ENCODE peak calls at places on chromosomes 1 and 21, in eight cellular contexts. N, L, G, U, O, I, F and P are unnamed samples.

GRCh38 chr1:223837206-223837605 is 8.5 kb downstream of the TP53BP2 start:
- DNase-seq in N (peak; percentile 14), L (peak; percentile 61), G (no peak), U (no peak), O (no peak), I (no peak), F (no peak), P (no peak)

GRCh38 chr1:13864760-13865159 is 164.8 kb downstream of the PRDM2 start:
- DNase-seq in N (no peak), L (no peak), G (no peak), U (no peak), O (no peak), I (no peak), F (peak; percentile 31), P (peak; percentile 7)

GRCh38 chr1:206050655-206051235 is 2.2 kb upstream of the RHEX start:
- DNase-seq in N (peak; percentile 84), L (no peak), G (no peak), U (no peak), O (peak; percentile 38), I (peak; percentile 94), F (no peak), P (no peak)

GRCh38 chr1:152924191-152924590 is 15.8 kb downstream of the IVL start:
- DNase-seq in N (no peak), L (no peak), G (no peak), U (no peak), O (no peak), I (no peak), F (no peak), P (no peak)

GRCh38 chr1:41381691-41382530 is 20.7 kb downstream of the FOXO6 start:
- DNase-seq in N (peak; percentile 70), L (peak; percentile 35), G (peak; percentile 84), U (peak; percentile 72), O (peak; percentile 46), I (peak; percentile 36), F (peak; percentile 28), P (no peak)

GRCh38 chr1:26015358-26015757 is 6.2 kb upstream of the EXTL1 start:
- DNase-seq in N (no peak), L (peak; percentile 69), G (peak; percentile 75), U (peak; percentile 59), O (no peak), I (no peak), F (peak; percentile 82), P (no peak)

GRCh38 chr1:23745515-23745914 is 2.2 kb downstream of the ELOA start:
- DNase-seq in N (peak; percentile 56), L (peak; percentile 58), G (no peak), U (no peak), O (no peak), I (no peak), F (peak; percentile 59), P (no peak)

GRCh38 chr1:25148673-25149300 is 83.5 kb downstream of the SYF2 start:
- DNase-seq in N (peak; percentile 28), L (no peak), G (no peak), U (no peak), O (no peak), I (no peak), F (peak; percentile 10), P (no peak)

GRCh38 chr1:222105393-222105737 is 363.5 kb upstream of the DUSP10 start:
- DNase-seq in N (no peak), L (no peak), G (no peak), U (no peak), O (no peak), I (no peak), F (no peak), P (no peak)

GRCh38 chr1:53728196-53728595 is 10.8 kb downstream of the GLIS1 start:
- DNase-seq in N (no peak), L (no peak), G (no peak), U (no peak), O (no peak), I (no peak), F (no peak), P (no peak)

GRCh38 chr21:46127239-46128105 is 27.9 kb downstream of the FTCD start:
- DNase-seq in N (no peak), L (no peak), G (peak; percentile 51), U (peak; percentile 22), O (no peak), I (no peak), F (peak; percentile 23), P (no peak)

GRCh38 chr1:65247419-65248359 is 61.7 kb upstream of the DNAJC6 start:
- DNase-seq in N (no peak), L (peak; percentile 59), G (no peak), U (no peak), O (no peak), I (no peak), F (peak; percentile 54), P (no peak)

GRCh38 chr1:66542811-66543767 is 9.1 kb downstream of the SGIP1 start:
- DNase-seq in N (no peak), L (peak; percentile 72), G (no peak), U (peak; percentile 68), O (no peak), I (no peak), F (peak; percentile 82), P (peak; percentile 55)

GRCh38 chr1:159598196-159598595 is 10.6 kb downstream of the APCS start:
- DNase-seq in N (peak; percentile 99), L (peak; percentile 8), G (no peak), U (no peak), O (no peak), I (no peak), F (peak; percentile 86), P (no peak)

GRCh38 chr1:198283222-198283621 is 126.4 kb downstream of the NEK7 start:
- DNase-seq in N (no peak), L (no peak), G (no peak), U (no peak), O (no peak), I (no peak), F (no peak), P (no peak)

GRCh38 chr1:203462878-203463277 is 12.7 kb upstream of the PRELP start:
- DNase-seq in N (peak; percentile 35), L (peak; percentile 73), G (peak; percentile 90), U (peak; percentile 56), O (no peak), I (no peak), F (peak; percentile 78), P (no peak)

GRCh38 chr1:17636612-17637011 is 97.1 kb downstream of the ARHGEF10L start:
- DNase-seq in N (no peak), L (no peak), G (no peak), U (no peak), O (no peak), I (no peak), F (peak; percentile 53), P (no peak)

GRCh38 chr1:226702957-226703831 is 35.9 kb downstream of the ITPKB start:
- DNase-seq in N (peak; percentile 61), L (peak; percentile 80), G (peak; percentile 90), U (peak; percentile 83), O (peak; percentile 86), I (peak; percentile 94), F (peak; percentile 54), P (peak; percentile 71)

GRCh38 chr1:12456979-12457378 is 161.0 kb downstream of the DHRS3 start:
- DNase-seq in N (peak; percentile 75), L (peak; percentile 50), G (no peak), U (no peak), O (no peak), I (no peak), F (peak; percentile 50), P (no peak)

GRCh38 chr1:88175631-88176226 is 508.3 kb upstream of the PKN2 start:
- DNase-seq in N (peak; percentile 38), L (no peak), G (no peak), U (no peak), O (no peak), I (no peak), F (no peak), P (peak; percentile 70)

GRCh38 chr1:40931601-40932000 is 47.9 kb upstream of the CTPS1 start:
- DNase-seq in N (no peak), L (no peak), G (no peak), U (no peak), O (no peak), I (no peak), F (no peak), P (no peak)

GRCh38 chr1:103063911-103064310 is 44.4 kb downstream of the COL11A1 start:
- DNase-seq in N (no peak), L (no peak), G (no peak), U (no peak), O (no peak), I (no peak), F (peak; percentile 10), P (no peak)

GRCh38 chr1:91980663-91981062 is 31.5 kb downstream of the BRDT start:
- DNase-seq in N (no peak), L (no peak), G (no peak), U (no peak), O (no peak), I (no peak), F (no peak), P (no peak)

GRCh38 chr1:22143586-22144033 is 713 bp upstream of the WNT4 start:
- DNase-seq in N (no peak), L (no peak), G (no peak), U (no peak), O (no peak), I (no peak), F (no peak), P (no peak)

GRCh38 chr1:246608616-246609376 is 42.5 kb downstream of the CNST start:
- DNase-seq in N (peak; percentile 89), L (peak; percentile 94), G (peak; percentile 93), U (peak; percentile 73), O (peak; percentile 21), I (no peak), F (peak; percentile 95), P (no peak)

GRCh38 chr1:72282271-72282656 is at the start of gene NEGR1:
- DNase-seq in N (peak; percentile 73), L (peak; percentile 68), G (peak; percentile 68), U (peak; percentile 62), O (no peak), I (peak; percentile 7), F (peak; percentile 69), P (peak; percentile 68)

GRCh38 chr1:27332536-27333281 is 9.1 kb upstream of the SYTL1 start:
- DNase-seq in N (peak; percentile 21), L (peak; percentile 35), G (no peak), U (peak; percentile 61), O (peak; percentile 60), I (peak; percentile 51), F (peak; percentile 44), P (peak; percentile 59)